ENCODE peak calls at places on chromosomes 3 and 15, in five cellular contexts. I is neural progenitor cell, K is posterior vena cava, M is progenitor cell of endocrine pancreas, Q is NCI-H345. P is an unnamed sample.

GRCh38 chr3:49900491-49901153 is 3.1 kb downstream of the MST1R start:
- DNase-seq in I (no peak), K (no peak), M (no peak), Q (no peak), P (peak; percentile 30)

GRCh38 chr3:52244061-52244628 is 1.4 kb upstream of the PPM1M start:
- DNase-seq in I (no peak), K (peak; percentile 85), M (no peak), Q (no peak), P (no peak)

GRCh38 chr15:60471314-60471713 is 7.6 kb downstream of the ICE2 start:
- DNase-seq in I (no peak), K (no peak), M (no peak), Q (no peak), P (no peak)

GRCh38 chr3:179452166-179452544 is 885 bp upstream of the GNB4 start:
- DNase-seq in I (no peak), K (no peak), M (no peak), Q (no peak), P (peak; percentile 38)

GRCh38 chr15:82647045-82647834 is at the start of gene CPEB1:
- DNase-seq in I (peak; percentile 65), K (peak; percentile 87), M (no peak), Q (peak; percentile 1), P (peak; percentile 75)

GRCh38 chr3:151219056-151219455 is 16.0 kb upstream of the GPR171 start:
- DNase-seq in I (no peak), K (no peak), M (no peak), Q (no peak), P (no peak)

GRCh38 chr15:29091666-29092065 is 178.0 kb downstream of the NSMCE3 start:
- DNase-seq in I (no peak), K (peak; percentile 46), M (no peak), Q (no peak), P (no peak)

GRCh38 chr3:196624008-196624790 is 15.3 kb upstream of the NRROS start:
- DNase-seq in I (no peak), K (no peak), M (no peak), Q (no peak), P (no peak)

GRCh38 chr3:32877598-32877997 is 59.8 kb downstream of the TRIM71 start:
- DNase-seq in I (no peak), K (no peak), M (no peak), Q (no peak), P (no peak)